ENCODE peak calls at places on chromosomes 5 and 9, in seven cellular contexts. H is IMR-90, L is Karpas-422, M is GM23248, R is PC-3, P is endothelial cell of umbilical vein, Q is fibroblast of lung. F is an unnamed sample. For H4K20me1, the result is how much of the 10 kb centered on the place peaks cover.

GRCh38 chr9:11199335-11199734 is 586.5 kb upstream of the PTPRD start:
- DNase-seq in H (no peak), L (no peak), M (no peak), R (no peak), P (no peak), Q (no peak), F (no peak)

GRCh38 chr5:94094793-94095441 is 353.5 kb upstream of the POU5F2 start:
- DNase-seq in H (no peak), L (no peak), M (no peak), R (no peak), P (no peak), Q (no peak), F (no peak)

GRCh38 chr5:133944263-133945230 is 23.9 kb downstream of the C5orf15 start:
- DNase-seq in H (peak), L (peak), M (peak), R (peak), P (peak), Q (peak), F (peak)

GRCh38 chr5:149818116-149818515 is 88.0 kb downstream of the PPARGC1B start:
- DNase-seq in H (no peak), L (no peak), M (no peak), R (no peak), P (no peak), Q (no peak), F (no peak)

GRCh38 chr9:125409637-125410521 is 148.3 kb downstream of the GAPVD1 start:
- DNase-seq in H (peak), L (peak), M (peak), R (peak), P (no peak), Q (no peak), F (peak)

GRCh38 chr5:33075731-33076130 is 364.6 kb downstream of the NPR3 start:
- DNase-seq in H (peak), L (no peak), M (peak), R (no peak), P (no peak), Q (peak), F (no peak)

GRCh38 chr9:82560457-82560904 is 502.5 kb downstream of the RASEF start:
- DNase-seq in H (no peak), L (no peak), M (no peak), R (peak), P (no peak), Q (no peak), F (no peak)

GRCh38 chr9:82132024-82132423 is 143.5 kb downstream of the SPATA31D1 start:
- DNase-seq in H (no peak), L (no peak), M (no peak), R (no peak), P (no peak), Q (no peak), F (no peak)

GRCh38 chr9:110130211-110130610 is 77.7 kb downstream of the C9orf152 start:
- DNase-seq in H (no peak), L (peak), M (no peak), R (no peak), P (no peak), Q (no peak), F (no peak)

GRCh38 chr9:110131499-110131898 is 76.5 kb downstream of the C9orf152 start:
- DNase-seq in H (peak), L (no peak), M (no peak), R (peak), P (no peak), Q (no peak), F (peak)

GRCh38 chr9:110130791-110131416 is 77.1 kb downstream of the C9orf152 start:
- DNase-seq in H (no peak), L (no peak), M (no peak), R (no peak), P (no peak), Q (no peak), F (peak)

GRCh38 chr9:110128664-110129329 is 79.2 kb downstream of the C9orf152 start:
- DNase-seq in H (no peak), L (peak), M (no peak), R (no peak), P (no peak), Q (no peak), F (no peak)

DNA sequence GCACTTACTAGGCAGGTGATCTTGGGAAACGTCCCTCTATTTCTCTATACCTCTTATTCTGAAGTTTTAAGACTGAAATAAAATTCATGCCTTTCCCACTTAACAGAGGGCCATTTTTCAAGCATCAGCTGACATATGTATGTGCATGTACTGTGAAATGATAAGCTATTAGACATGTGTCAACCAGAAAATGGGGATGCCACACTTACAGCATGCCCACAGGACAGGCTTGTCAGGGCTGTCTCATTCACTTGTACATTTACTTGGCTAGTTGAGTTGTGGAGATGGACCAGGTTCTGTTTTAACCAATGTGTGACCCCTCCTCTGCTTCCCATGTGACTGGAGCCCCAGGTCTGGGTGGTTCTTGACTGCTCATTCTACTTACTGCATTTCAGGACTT is 78.5 kb downstream of the C9orf152 start:
- DNase-seq in H (no peak), L (peak), M (no peak), R (no peak), P (no peak), Q (no peak), F (no peak)
- H4K20me1 ChIP-seq in H (half or more), L (under half), M (under half), R (under half), P (under half), Q (under half), F (under half)

DNA sequence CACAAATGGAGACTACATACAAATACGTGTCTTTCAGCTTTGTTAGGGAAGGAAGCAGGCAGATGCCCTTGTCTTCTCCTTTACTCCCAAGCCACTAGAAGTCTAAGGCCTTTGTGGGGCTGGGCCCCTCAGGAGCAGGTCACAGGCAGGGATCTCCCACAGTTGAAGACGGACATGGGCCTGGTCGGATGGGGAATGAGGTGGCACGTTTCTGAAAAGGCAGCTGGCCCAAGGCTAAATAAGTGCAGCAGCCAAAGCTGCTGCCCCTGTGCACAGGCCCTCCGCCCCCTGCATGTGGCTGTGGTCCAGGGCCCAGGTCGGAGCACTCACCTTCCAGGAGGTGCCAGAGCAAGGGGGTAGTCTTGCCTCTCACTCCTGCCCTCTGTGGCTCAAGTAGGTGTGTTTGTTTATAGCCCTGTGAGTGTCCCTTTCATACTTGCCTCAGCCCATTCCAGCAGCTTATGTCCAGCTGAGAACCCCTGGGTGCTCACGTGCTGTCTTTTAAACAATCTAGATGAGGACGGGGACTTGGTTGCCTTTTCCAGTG is 1.8 kb downstream of the SQSTM1 start:
- DNase-seq in H (no peak), L (no peak), M (peak), R (no peak), P (no peak), Q (no peak), F (no peak)
- H4K20me1 ChIP-seq in H (half or more), L (under half), M (under half), R (half or more), P (under half), Q (under half), F (half or more)

DNA sequence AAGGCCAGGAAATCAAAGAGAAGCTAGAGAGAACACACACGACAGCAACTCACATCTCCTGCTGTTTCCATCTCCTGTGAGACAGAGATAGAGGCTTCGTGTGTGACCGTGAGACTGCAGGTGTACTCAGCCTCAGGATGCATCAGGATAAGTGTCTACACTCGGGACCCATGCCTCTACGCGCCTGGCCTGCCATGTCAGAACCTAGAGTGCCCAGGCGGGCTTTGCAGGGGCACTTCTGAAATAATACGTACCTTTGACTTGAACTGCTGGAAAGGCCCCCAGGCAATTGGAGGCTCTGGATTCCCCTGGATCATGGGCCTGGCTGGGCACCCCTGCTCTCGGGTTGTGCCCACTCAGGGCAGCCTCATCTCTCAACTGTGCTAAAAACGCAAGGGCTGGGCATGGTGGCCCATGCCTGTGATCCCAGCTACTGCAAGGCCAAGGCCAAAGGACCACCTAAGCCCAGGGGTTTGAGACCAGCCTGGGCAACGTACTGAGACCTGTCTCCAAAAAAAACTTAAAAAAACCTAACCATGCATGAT is 13.0 kb downstream of the CLPTM1L start:
- DNase-seq in H (no peak), L (no peak), M (no peak), R (no peak), P (no peak), Q (no peak), F (no peak)
- H4K20me1 ChIP-seq in H (under half), L (under half), M (under half), R (under half), P (under half), Q (under half), F (half or more)

DNA sequence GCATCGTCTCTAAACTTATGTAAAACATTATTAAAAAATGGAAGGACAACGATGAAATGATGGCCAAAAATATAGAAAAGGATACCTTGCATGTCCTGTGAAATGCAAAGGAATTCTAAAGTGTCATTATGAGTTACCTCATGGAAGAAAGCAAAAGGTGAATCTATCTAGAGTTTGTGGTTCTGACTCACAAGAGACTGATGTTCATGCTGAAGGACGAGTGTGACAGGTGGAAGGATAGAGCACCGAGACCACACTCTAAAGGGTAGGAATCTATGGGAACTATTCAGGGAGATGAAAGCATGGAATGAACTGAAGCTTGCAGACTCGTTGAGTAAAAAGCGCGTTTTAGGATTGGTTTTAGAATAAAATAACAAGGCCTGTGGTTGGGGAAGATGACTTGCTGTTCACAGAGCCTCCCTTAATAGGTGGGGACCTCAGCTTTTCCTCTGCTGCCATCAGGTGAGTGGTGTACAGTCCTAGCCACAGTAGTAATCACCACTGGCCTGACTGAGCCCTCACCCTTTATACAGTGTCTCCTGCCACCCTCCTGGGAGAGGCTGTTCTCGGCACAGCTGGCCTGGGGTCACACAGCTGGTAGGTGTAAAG is 11.2 kb downstream of the TENT4A start:
- DNase-seq in H (no peak), L (no peak), M (no peak), R (peak), P (no peak), Q (no peak), F (no peak)
- H4K20me1 ChIP-seq in H (half or more), L (under half), M (under half), R (half or more), P (under half), Q (under half), F (half or more)

GRCh38 chr9:79689576-79689975 is 117.8 kb downstream of the TLE4 start:
- DNase-seq in H (no peak), L (no peak), M (no peak), R (no peak), P (no peak), Q (no peak), F (no peak)
- H4K20me1 ChIP-seq in H (under half), L (under half), M (under half), R (under half), P (under half), Q (under half), F (under half)

GRCh38 chr5:179616002-179616594 is 7.4 kb downstream of the HNRNPH1 start:
- DNase-seq in H (no peak), L (peak), M (no peak), R (no peak), P (no peak), Q (no peak), F (no peak)
- H4K20me1 ChIP-seq in H (half or more), L (half or more), M (half or more), R (half or more), P (under half), Q (under half), F (half or more)

F was measured in PC-9.